ENCODE peak calls at places on chromosomes 3 and 15, in eight cellular contexts. N is CD8-positive, alpha-beta T cell; F is tibial artery; A is lower lobe of right lung; Z is CD4-positive, alpha-beta memory T cell; S is left ventricle myocardium inferior; X is heart right ventricle; I is CD8-positive, alpha-beta memory T cell. V is an unnamed sample.

GRCh38 chr3:153429821-153430220 is 267.8 kb downstream of the RAP2B start:
- DNase-seq in N (no peak), F (no peak), A (no peak), Z (no peak), S (no peak), X (no peak), I (no peak), V (no peak)

GRCh38 chr3:179463299-179463698 is 12.0 kb upstream of the GNB4 start:
- DNase-seq in N (no peak), F (no peak), A (no peak), Z (no peak), S (no peak), X (no peak), I (no peak), V (peak)

GRCh38 chr3:142944346-142944745 is 19.1 kb downstream of the PAQR9 start:
- DNase-seq in N (no peak), F (no peak), A (no peak), Z (no peak), S (no peak), X (no peak), I (no peak), V (no peak)

GRCh38 chr3:105365536-105366301 is 990 bp upstream of the ALCAM start:
- DNase-seq in N (no peak), F (peak), A (no peak), Z (no peak), S (no peak), X (no peak), I (no peak), V (no peak)

GRCh38 chr15:31525296-31525695 is 198.7 kb downstream of the KLF13 start:
- DNase-seq in N (no peak), F (no peak), A (no peak), Z (no peak), S (no peak), X (no peak), I (no peak), V (no peak)

GRCh38 chr3:190807719-190808375 is 54.6 kb downstream of the GMNC start:
- DNase-seq in N (no peak), F (no peak), A (peak), Z (no peak), S (peak), X (peak), I (no peak), V (no peak)

GRCh38 chr3:59320080-59320479 is 270.3 kb upstream of the CFAP20DC start:
- DNase-seq in N (no peak), F (no peak), A (no peak), Z (no peak), S (no peak), X (no peak), I (no peak), V (no peak)

GRCh38 chr3:21464745-21465144 is 286.3 kb downstream of the ZNF385D start:
- DNase-seq in N (no peak), F (no peak), A (no peak), Z (no peak), S (no peak), X (no peak), I (no peak), V (no peak)

GRCh38 chr15:40276927-40277326 is 5.9 kb downstream of the ANKRD63 start:
- DNase-seq in N (no peak), F (no peak), A (no peak), Z (no peak), S (no peak), X (no peak), I (no peak), V (no peak)

GRCh38 chr15:77836116-77836798 is 203.5 kb upstream of the LINGO1 start:
- DNase-seq in N (no peak), F (no peak), A (no peak), Z (no peak), S (no peak), X (no peak), I (no peak), V (no peak)

GRCh38 chr3:118239253-118239652 is 795.4 kb downstream of the IGSF11 start:
- DNase-seq in N (no peak), F (no peak), A (no peak), Z (no peak), S (no peak), X (no peak), I (no peak), V (no peak)

GRCh38 chr3:162295323-162295983 is 798.8 kb downstream of the OTOL1 start:
- DNase-seq in N (no peak), F (no peak), A (no peak), Z (no peak), S (no peak), X (no peak), I (no peak), V (no peak)

GRCh38 chr15:75554717-75555116 is 24.4 kb downstream of the PTPN9 start:
- DNase-seq in N (no peak), F (no peak), A (no peak), Z (no peak), S (no peak), X (no peak), I (no peak), V (no peak)

GRCh38 chr3:28476194-28476593 is 127.6 kb upstream of the AZI2 start:
- DNase-seq in N (no peak), F (no peak), A (no peak), Z (no peak), S (no peak), X (no peak), I (no peak), V (peak)

GRCh38 chr3:13509816-13510192 is 29.7 kb downstream of the HDAC11 start:
- DNase-seq in N (no peak), F (no peak), A (peak), Z (no peak), S (no peak), X (no peak), I (peak), V (no peak)

GRCh38 chr3:173753593-173753992 is 356.0 kb downstream of the NLGN1 start:
- DNase-seq in N (no peak), F (no peak), A (no peak), Z (no peak), S (no peak), X (no peak), I (no peak), V (no peak)

GRCh38 chr15:58476525-58477162 is 44.9 kb downstream of the LIPC start:
- DNase-seq in N (no peak), F (no peak), A (no peak), Z (no peak), S (no peak), X (no peak), I (no peak), V (no peak)

GRCh38 chr3:196145420-196146262 is 63.8 kb upstream of the TFRC start:
- DNase-seq in N (no peak), F (no peak), A (peak), Z (no peak), S (no peak), X (no peak), I (no peak), V (no peak)

GRCh38 chr3:159252772-159253384 is 451.0 kb downstream of the MFSD1 start:
- DNase-seq in N (no peak), F (no peak), A (no peak), Z (no peak), S (no peak), X (no peak), I (no peak), V (peak)

GRCh38 chr3:33115024-33115768 is 1.4 kb downstream of the CRTAP start:
- DNase-seq in N (no peak), F (peak), A (peak), Z (no peak), S (peak), X (peak), I (no peak), V (peak)

GRCh38 chr3:168213920-168214319 is 118.2 kb upstream of the GOLIM4 start:
- DNase-seq in N (no peak), F (no peak), A (no peak), Z (no peak), S (no peak), X (no peak), I (no peak), V (no peak)

GRCh38 chr15:69658401-69658945 is 205.9 kb downstream of the RPLP1 start:
- DNase-seq in N (no peak), F (no peak), A (no peak), Z (no peak), S (no peak), X (no peak), I (no peak), V (no peak)

GRCh38 chr3:63909431-63909830 is 2.8 kb downstream of the SCAANT1 start:
- DNase-seq in N (no peak), F (no peak), A (no peak), Z (no peak), S (no peak), X (no peak), I (no peak), V (no peak)

GRCh38 chr15:64152507-64153387 is 1.2 kb downstream of the SNX22 start:
- DNase-seq in N (no peak), F (no peak), A (peak), Z (no peak), S (no peak), X (no peak), I (no peak), V (no peak)
- H3K27ac ChIP-seq in N (no peak), F (no peak), A (no peak), Z (no peak), S (peak), X (no peak), I (no peak), V (no peak)

GRCh38 chr3:149339931-149340309 is 6.5 kb upstream of the TM4SF18 start:
- DNase-seq in N (no peak), F (peak), A (peak), Z (no peak), S (peak), X (peak), I (no peak), V (no peak)
- H3K27ac ChIP-seq in N (no peak), F (peak), A (peak), Z (no peak), S (peak), X (peak), I (no peak), V (no peak)

GRCh38 chr3:52122491-52122890 is 31.7 kb downstream of the POC1A start:
- DNase-seq in N (no peak), F (no peak), A (peak), Z (no peak), S (no peak), X (no peak), I (no peak), V (no peak)
- H3K27ac ChIP-seq in N (no peak), F (no peak), A (peak), Z (no peak), S (peak), X (peak), I (no peak), V (peak)

GRCh38 chr3:69199942-69200341 is 77.5 kb upstream of the LMOD3 start:
- DNase-seq in N (no peak), F (no peak), A (no peak), Z (no peak), S (no peak), X (no peak), I (no peak), V (no peak)
- H3K27ac ChIP-seq in N (peak), F (no peak), A (peak), Z (peak), S (peak), X (no peak), I (peak), V (no peak)

GRCh38 chr3:121894191-121894990 is at the start of gene SLC15A2:
- DNase-seq in N (no peak), F (peak), A (peak), Z (no peak), S (no peak), X (peak), I (no peak), V (no peak)
- H3K27ac ChIP-seq in N (no peak), F (no peak), A (peak), Z (no peak), S (peak), X (no peak), I (no peak), V (no peak)

GRCh38 chr3:149673393-149673792 is 15.6 kb upstream of the WWTR1 start:
- DNase-seq in N (no peak), F (no peak), A (no peak), Z (no peak), S (no peak), X (no peak), I (no peak), V (no peak)
- H3K27ac ChIP-seq in N (no peak), F (no peak), A (no peak), Z (no peak), S (no peak), X (no peak), I (no peak), V (no peak)

GRCh38 chr3:53166206-53166605 is 5.2 kb downstream of the PRKCD start:
- DNase-seq in N (no peak), F (no peak), A (no peak), Z (no peak), S (no peak), X (no peak), I (no peak), V (no peak)
- H3K27ac ChIP-seq in N (no peak), F (no peak), A (peak), Z (no peak), S (peak), X (no peak), I (no peak), V (peak)

GRCh38 chr15:99201410-99202175 is 47.8 kb downstream of the TTC23 start:
- DNase-seq in N (no peak), F (no peak), A (no peak), Z (no peak), S (no peak), X (no peak), I (no peak), V (no peak)
- H3K27ac ChIP-seq in N (no peak), F (no peak), A (no peak), Z (no peak), S (no peak), X (no peak), I (no peak), V (no peak)